ENCODE peak calls at places on chromosomes 2 and 18, in four cellular contexts. I is H9, E is H1, O is IMR-90. L is an unnamed sample.

GRCh38 chr2:196284033-196284844 is 112.9 kb upstream of the STK17B start:
- DNase-seq in I (no peak), E (no peak), O (no peak), L (no peak)

GRCh38 chr2:45275235-45275805 is 266.1 kb upstream of the SIX2 start:
- DNase-seq in I (no peak), E (no peak), O (peak), L (peak)

GRCh38 chr2:19189391-19189790 is 169.0 kb downstream of the OSR1 start:
- DNase-seq in I (no peak), E (no peak), O (peak), L (no peak)

GRCh38 chr2:195505701-195506100 is 151.3 kb upstream of the SLC39A10 start:
- DNase-seq in I (no peak), E (no peak), O (no peak), L (no peak)

GRCh38 chr18:59846814-59847490 is 52.8 kb upstream of the PMAIP1 start:
- DNase-seq in I (peak), E (no peak), O (peak), L (peak)

GRCh38 chr2:84832772-84833461 is 48.0 kb downstream of the TRABD2A start:
- DNase-seq in I (no peak), E (no peak), O (peak), L (peak)

GRCh38 chr18:52348209-52348608 is 8.2 kb downstream of the DCC start:
- DNase-seq in I (peak), E (no peak), O (no peak), L (peak)

GRCh38 chr2:43226558-43226954 is at the start of gene ZFP36L2:
- DNase-seq in I (peak), E (no peak), O (peak), L (peak)

GRCh38 chr18:52087140-52087539 is 252.9 kb upstream of the DCC start:
- DNase-seq in I (no peak), E (no peak), O (no peak), L (no peak)

GRCh38 chr18:63253428-63254372 is 65.9 kb downstream of the BCL2 start:
- DNase-seq in I (no peak), E (no peak), O (peak), L (no peak)

GRCh38 chr2:225889452-225889851 is 489.9 kb downstream of the NYAP2 start:
- DNase-seq in I (no peak), E (no peak), O (peak), L (peak)

GRCh38 chr2:197263077-197263476 is 47.5 kb downstream of the ANKRD44 start:
- DNase-seq in I (no peak), E (no peak), O (no peak), L (no peak)

GRCh38 chr2:74501335-74502071 is 2.1 kb upstream of the LBX2 start:
- DNase-seq in I (peak), E (no peak), O (no peak), L (peak)

GRCh38 chr2:8861797-8862196 is 24.4 kb upstream of the KIDINS220 start:
- DNase-seq in I (no peak), E (no peak), O (no peak), L (no peak)

GRCh38 chr2:223692227-223692947 is 90.2 kb upstream of the SCG2 start:
- DNase-seq in I (peak), E (peak), O (peak), L (peak)

GRCh38 chr2:200471324-200471848 is 38.5 kb downstream of the KCTD18 start:
- DNase-seq in I (peak), E (no peak), O (no peak), L (peak)

GRCh38 chr18:37535968-37536367 is 29.6 kb downstream of the CELF4 start:
- DNase-seq in I (no peak), E (no peak), O (no peak), L (no peak)

GRCh38 chr2:172614932-172615331 is 59.0 kb downstream of the PDK1 start:
- DNase-seq in I (no peak), E (no peak), O (no peak), L (no peak)

GRCh38 chr2:25236736-25237135 is 68.4 kb upstream of the POMC start:
- DNase-seq in I (no peak), E (no peak), O (no peak), L (no peak)

GRCh38 chr2:25234756-25235155 is 66.4 kb upstream of the POMC start:
- DNase-seq in I (no peak), E (no peak), O (no peak), L (no peak)

GRCh38 chr2:25241452-25241851 is 73.1 kb upstream of the POMC start:
- DNase-seq in I (no peak), E (no peak), O (no peak), L (no peak)

GRCh38 chr2:25237764-25238163 is 69.4 kb upstream of the POMC start:
- DNase-seq in I (no peak), E (no peak), O (no peak), L (no peak)

GRCh38 chr2:25238920-25239319 is 70.5 kb upstream of the POMC start:
- DNase-seq in I (no peak), E (no peak), O (no peak), L (no peak)
- H3K56ac ChIP-seq in I (no peak), E (no peak), O (no peak), L (no peak)

GRCh38 chr2:119402645-119403560 is 28.8 kb upstream of the TMEM37 start:
- DNase-seq in I (no peak), E (no peak), O (no peak), L (no peak)

GRCh38 chr2:119407430-119408220 is 24.0 kb upstream of the TMEM37 start:
- DNase-seq in I (peak), E (no peak), O (peak), L (peak)

GRCh38 chr2:119405151-119405550 is 26.5 kb upstream of the TMEM37 start:
- DNase-seq in I (no peak), E (no peak), O (no peak), L (no peak)

GRCh38 chr2:119397196-119397595 is 30.4 kb downstream of the DBI start:
- DNase-seq in I (no peak), E (no peak), O (no peak), L (no peak)

DNA sequence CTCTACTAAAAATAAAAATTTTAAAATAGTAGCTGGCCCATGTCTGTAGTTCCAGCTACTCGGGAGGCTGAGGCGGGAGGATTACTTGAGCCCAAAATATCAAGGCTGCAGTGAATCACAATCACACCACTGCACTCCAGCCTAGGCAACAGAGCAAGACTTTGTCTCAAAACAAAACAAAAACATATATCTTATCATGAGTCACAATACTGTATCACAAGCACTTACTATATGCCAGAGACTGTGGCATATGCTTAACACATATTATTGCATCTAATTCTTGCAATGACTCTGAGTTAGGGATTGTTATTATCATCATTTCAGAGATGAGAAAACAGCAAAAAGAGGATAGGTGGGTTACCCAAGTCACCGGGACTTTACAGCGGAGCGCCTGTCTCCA is 29.5 kb upstream of the TMEM37 start:
- DNase-seq in I (no peak), E (no peak), O (no peak), L (no peak)
- H3K56ac ChIP-seq in I (no peak), E (no peak), O (no peak), L (no peak)

GRCh38 chr2:30421551-30422436 is 25.3 kb upstream of the LCLAT1 start:
- DNase-seq in I (no peak), E (no peak), O (peak), L (peak)
- H3K56ac ChIP-seq in I (no peak), E (no peak), O (peak), L (no peak)

GRCh38 chr2:88184762-88185161 is 14.6 kb downstream of the THNSL2 start:
- DNase-seq in I (no peak), E (no peak), O (no peak), L (no peak)
- H3K56ac ChIP-seq in I (no peak), E (no peak), O (no peak), L (no peak)

DNA sequence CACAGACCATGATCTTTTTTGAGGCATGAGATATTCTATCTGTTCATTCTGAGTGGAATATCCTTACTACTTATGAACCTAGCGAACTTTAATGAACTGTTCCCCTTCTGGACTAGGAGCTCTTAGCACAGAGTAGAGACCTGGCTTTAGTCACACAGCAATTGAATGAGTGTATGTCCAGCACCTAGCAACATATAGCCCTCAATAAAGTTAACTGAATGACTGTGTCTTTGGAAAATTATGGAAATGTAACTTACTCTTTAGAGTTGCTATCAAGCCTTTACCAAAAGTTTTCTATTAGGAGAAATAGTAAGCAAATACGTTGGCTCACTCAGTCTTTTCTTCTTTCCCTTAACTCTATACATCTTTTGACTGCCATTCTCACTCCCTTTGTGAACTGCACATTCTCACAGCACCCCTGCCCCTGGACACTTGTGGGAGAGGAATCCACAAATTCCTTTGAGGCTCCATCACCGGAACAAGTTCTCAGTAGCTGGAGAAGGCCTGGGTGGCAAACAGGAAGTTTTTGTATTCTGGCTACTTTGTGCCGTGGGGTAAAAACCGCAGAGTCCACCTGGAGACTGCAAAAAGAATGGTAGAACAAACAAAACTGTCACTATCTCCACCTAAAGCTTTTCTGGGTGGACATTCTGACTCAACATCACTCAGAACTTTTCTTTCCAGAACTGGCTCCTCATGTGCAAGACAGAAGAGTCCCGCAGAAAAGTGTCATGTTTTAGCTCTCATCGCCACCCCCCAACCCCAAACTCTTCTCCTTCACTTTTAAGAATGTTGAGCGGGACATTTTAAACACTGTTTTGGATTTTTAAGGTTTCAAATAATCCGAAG is 1.1 kb upstream of the UBE2E3 start:
- DNase-seq in I (no peak), E (no peak), O (peak), L (peak)
- H3K56ac ChIP-seq in I (no peak), E (no peak), O (peak), L (peak)

DNA sequence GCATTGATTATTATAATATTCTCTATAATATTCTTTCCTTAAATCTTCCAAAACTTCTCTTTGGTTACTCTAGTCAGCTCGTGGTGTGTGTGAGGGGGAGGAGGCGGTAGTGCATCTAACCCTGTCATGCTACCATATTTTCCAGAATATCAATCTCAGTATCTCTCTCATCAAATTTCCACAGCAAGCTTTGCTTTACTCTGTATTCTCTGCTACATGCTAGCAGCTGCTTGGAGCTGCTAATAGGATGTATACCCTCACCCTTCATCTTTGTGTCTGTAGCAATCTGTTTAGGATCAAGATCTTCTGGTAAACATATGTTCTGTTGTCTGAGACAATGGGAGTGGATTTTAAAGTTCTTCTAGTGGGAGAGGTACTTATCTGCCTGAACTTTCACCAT is 303.8 kb upstream of the KLHL14 start:
- DNase-seq in I (no peak), E (no peak), O (no peak), L (no peak)
- H3K56ac ChIP-seq in I (no peak), E (no peak), O (no peak), L (no peak)

GRCh38 chr18:32767400-32767799 is 5.4 kb downstream of the KLHL14 start:
- DNase-seq in I (no peak), E (no peak), O (no peak), L (no peak)
- H3K56ac ChIP-seq in I (no peak), E (no peak), O (no peak), L (no peak)

L was measured in mesendoderm.